ENCODE peak calls at places on chromosomes 1 and 21, in eight cellular contexts. N, Q, W, D, X, Z, J and R are unnamed samples. For H3K27me3, the result is how much of the 10 kb centered on the place peaks cover.

GRCh38 chr1:174074757-174075156 is 52.6 kb upstream of the RC3H1 start:
- DNase-seq in W (no peak), Z (no peak), J (peak), X (no peak), D (no peak), N (no peak), Q (no peak), R (no peak)

GRCh38 chr1:220791287-220791686 is 4.6 kb downstream of the MTARC1 start:
- DNase-seq in W (no peak), X (no peak), J (no peak), Z (peak), N (peak), Q (no peak), D (no peak), R (no peak)

GRCh38 chr1:158122823-158123390 is 57.8 kb upstream of the CD1D start:
- DNase-seq in X (no peak), J (no peak), N (no peak), W (no peak), D (no peak), Z (no peak), Q (no peak), R (no peak)

GRCh38 chr1:236288620-236288976 is 6.8 kb upstream of the ERO1B start:
- DNase-seq in X (no peak), W (no peak), Z (no peak), D (no peak), J (no peak), N (no peak), Q (no peak), R (no peak)

GRCh38 chr1:6249732-6250689 is 6.0 kb downstream of the HES3 start:
- DNase-seq in J (no peak), Z (no peak), X (no peak), Q (no peak), N (no peak), W (no peak), D (no peak), R (no peak)

GRCh38 chr1:42085596-42085995 is 67.6 kb upstream of the GUCA2B start:
- DNase-seq in N (no peak), Q (no peak), J (peak), W (no peak), Z (no peak), D (no peak), X (no peak), R (no peak)

GRCh38 chr1:46168463-46168862 is 6.4 kb upstream of the TSPAN1 start:
- DNase-seq in X (no peak), N (no peak), Q (no peak), J (peak), Z (no peak), W (no peak), D (no peak), R (no peak)

GRCh38 chr1:146021046-146021445 is 489 bp downstream of the HJV start:
- DNase-seq in N (no peak), J (no peak), Q (no peak), W (no peak), X (no peak), Z (no peak), D (no peak), R (no peak)

GRCh38 chr21:46250146-46250725 is 21.7 kb upstream of the LSS start:
- DNase-seq in J (peak), D (no peak), Z (no peak), X (no peak), W (no peak), Q (no peak), N (no peak), R (no peak)

GRCh38 chr1:101300916-101301315 is 64.1 kb downstream of the S1PR1 start:
- DNase-seq in X (no peak), D (no peak), N (no peak), J (no peak), Z (no peak), W (no peak), Q (no peak), R (no peak)

GRCh38 chr1:44553127-44553758 is 121.0 kb downstream of the TMEM53 start:
- DNase-seq in Q (no peak), W (no peak), D (no peak), Z (no peak), J (no peak), N (no peak), X (no peak), R (no peak)

GRCh38 chr1:45009956-45010854 is 919 bp downstream of the HECTD3 start:
- DNase-seq in Z (no peak), J (no peak), N (no peak), W (no peak), D (no peak), X (no peak), Q (no peak), R (no peak)

GRCh38 chr1:163201906-163202305 is 810 bp downstream of the RGS5 start:
- DNase-seq in Z (no peak), X (no peak), N (no peak), J (no peak), Q (no peak), D (no peak), W (no peak), R (no peak)

DNA sequence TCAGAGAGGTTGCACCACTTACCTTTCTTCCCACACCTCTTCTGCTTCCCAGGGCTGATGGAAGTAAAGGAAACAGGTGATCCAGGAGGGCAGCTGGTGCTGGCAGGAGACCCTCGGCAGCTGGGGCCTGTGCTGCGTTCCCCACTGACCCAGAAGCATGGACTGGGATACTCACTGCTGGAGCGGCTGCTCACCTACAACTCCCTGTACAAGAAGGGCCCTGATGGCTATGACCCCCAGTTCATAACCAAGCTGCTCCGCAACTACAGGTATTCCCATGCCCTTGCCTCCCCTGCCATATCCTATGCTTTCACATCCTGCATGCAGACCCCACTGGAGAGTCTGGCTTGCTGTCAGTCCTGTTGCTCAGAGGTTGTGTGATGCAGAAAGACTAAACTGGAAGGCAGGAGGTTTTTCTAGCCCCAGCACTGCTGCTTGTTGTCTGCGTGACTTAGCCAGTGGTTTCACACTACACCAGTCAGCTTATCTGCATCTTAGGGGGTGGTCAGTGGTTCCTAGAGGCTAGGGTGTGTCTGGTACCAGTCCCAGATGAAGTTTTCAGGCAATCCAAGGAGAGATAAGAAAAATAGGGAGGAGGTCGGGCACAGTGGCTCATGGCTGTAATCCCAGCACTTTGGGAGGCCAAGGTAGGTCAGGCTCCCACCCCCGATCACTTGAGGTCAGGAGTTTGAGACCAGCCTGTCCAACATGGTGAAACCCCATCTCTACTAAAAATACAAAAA is 10.2 kb downstream of the RHOC start:
- DNase-seq in Q (no peak), J (no peak), X (no peak), N (no peak), D (no peak), Z (no peak), W (no peak), R (no peak)
- H3K4me3 ChIP-seq in Q (no peak), J (no peak), X (no peak), N (no peak), D (no peak), Z (no peak), W (no peak), R (no peak)

GRCh38 chr1:1171551-1172340 is 1.9 kb upstream of the TTLL10 start:
- DNase-seq in J (no peak), D (no peak), Q (no peak), Z (no peak), X (no peak), N (no peak), W (no peak), R (no peak)
- H3K27me3 ChIP-seq in J (half or more), D (under half), Q (under half), Z (half or more), X (under half), N (half or more), W (under half), R (under half)

GRCh38 chr1:207045466-207045865 is 5.5 kb downstream of the YOD1 start:
- DNase-seq in D (no peak), X (no peak), Z (no peak), W (no peak), N (no peak), Q (no peak), J (no peak), R (no peak)
- H3K4me3 ChIP-seq in D (no peak), X (no peak), Z (no peak), W (no peak), N (no peak), Q (no peak), J (no peak), R (no peak)

GRCh38 chr1:54584575-54584974 is 36.5 kb downstream of the ACOT11 start:
- DNase-seq in Q (no peak), D (no peak), J (no peak), X (no peak), N (no peak), Z (no peak), W (no peak), R (no peak)
- H3K27me3 ChIP-seq in Q (under half), D (under half), J (under half), X (under half), N (under half), Z (under half), W (under half), R (under half)